ENCODE peak calls at places on chromosomes 7 and 10, in six cellular contexts. R is H1, S is sigmoid colon, J is stomach, K is prostate gland, O is breast epithelium. T is an unnamed sample.
A peak's percentile ranks its signal among the peaks of the same experiment; 100 is the strongest.

GRCh38 chr7:30559566-30559965 is 35.1 kb upstream of the GARS1 start:
- DNase-seq in R (no peak), S (no peak), J (no peak), K (no peak), O (peak; percentile 70), T (no peak)

GRCh38 chr7:134619627-134620331 is 26.9 kb upstream of the BPGM start:
- DNase-seq in R (no peak), S (no peak), J (no peak), K (no peak), O (no peak), T (no peak)

GRCh38 chr7:130091999-130092398 is 21.7 kb downstream of the KLHDC10 start:
- DNase-seq in R (no peak), S (no peak), J (no peak), K (no peak), O (no peak), T (no peak)

GRCh38 chr10:31413325-31413724 is 94.3 kb downstream of the ZEB1 start:
- DNase-seq in R (no peak), S (no peak), J (no peak), K (no peak), O (no peak), T (no peak)

GRCh38 chr7:135777626-135778398 is 29.2 kb upstream of the FAM180A start:
- DNase-seq in R (no peak), S (no peak), J (no peak), K (no peak), O (no peak), T (no peak)

GRCh38 chr10:110455440-110455839 is 42.3 kb upstream of the DUSP5 start:
- DNase-seq in R (no peak), S (peak; percentile 30), J (no peak), K (no peak), O (no peak), T (peak; percentile 29)

GRCh38 chr10:71326464-71326881 is 7.4 kb downstream of the SLC29A3 start:
- DNase-seq in R (no peak), S (no peak), J (peak; percentile 68), K (peak; percentile 32), O (no peak), T (no peak)

GRCh38 chr7:48112431-48113165 is 23.5 kb downstream of the UPP1 start:
- DNase-seq in R (no peak), S (no peak), J (no peak), K (no peak), O (no peak), T (no peak)

GRCh38 chr10:96473866-96474265 is 39.9 kb downstream of the TLL2 start:
- DNase-seq in R (no peak), S (no peak), J (no peak), K (no peak), O (no peak), T (no peak)

GRCh38 chr7:801940-802364 is 30.3 kb upstream of the SUN1 start:
- DNase-seq in R (no peak), S (peak; percentile 88), J (peak; percentile 76), K (no peak), O (peak; percentile 84), T (peak; percentile 84)

GRCh38 chr7:5450549-5451327 is 27.1 kb upstream of the TNRC18 start:
- DNase-seq in R (peak; percentile 89), S (peak; percentile 81), J (peak; percentile 55), K (peak; percentile 56), O (no peak), T (no peak)

GRCh38 chr10:118668228-118668952 is 72.9 kb upstream of the PRLHR start:
- DNase-seq in R (no peak), S (peak; percentile 74), J (no peak), K (no peak), O (no peak), T (no peak)

GRCh38 chr10:19500959-19501358 is 315.3 kb upstream of the PLXDC2 start:
- DNase-seq in R (no peak), S (no peak), J (no peak), K (no peak), O (no peak), T (no peak)

GRCh38 chr10:103765981-103766380 is 89.4 kb downstream of the SH3PXD2A start:
- DNase-seq in R (no peak), S (no peak), J (peak; percentile 75), K (no peak), O (no peak), T (no peak)

GRCh38 chr7:34417781-34418180 is 240.2 kb upstream of the NPSR1 start:
- DNase-seq in R (no peak), S (no peak), J (no peak), K (no peak), O (no peak), T (no peak)

GRCh38 chr7:130149575-130150139 is 55.5 kb downstream of the TMEM209 start:
- DNase-seq in R (peak; percentile 47), S (no peak), J (peak; percentile 69), K (no peak), O (no peak), T (no peak)

GRCh38 chr7:47636693-47637175 is 54.8 kb upstream of the TNS3 start:
- DNase-seq in R (no peak), S (no peak), J (no peak), K (no peak), O (no peak), T (no peak)

GRCh38 chr10:55627526-55628170 is 733.4 kb downstream of the ZWINT start:
- DNase-seq in R (peak; percentile 60), S (no peak), J (no peak), K (no peak), O (no peak), T (no peak)

GRCh38 chr10:34334908-34335307 is 480.2 kb downstream of the PARD3 start:
- DNase-seq in R (no peak), S (no peak), J (no peak), K (no peak), O (no peak), T (no peak)

GRCh38 chr10:96456296-96456840 is 57.4 kb downstream of the TLL2 start:
- DNase-seq in R (no peak), S (no peak), J (no peak), K (no peak), O (no peak), T (no peak)

GRCh38 chr7:146635200-146636032 is 518.8 kb downstream of the CNTNAP2 start:
- DNase-seq in R (no peak), S (no peak), J (no peak), K (no peak), O (no peak), T (no peak)

GRCh38 chr10:124512600-124512999 is 51.0 kb downstream of the LHPP start:
- DNase-seq in R (no peak), S (peak; percentile 26), J (no peak), K (no peak), O (no peak), T (no peak)

GRCh38 chr7:51802698-51803097 is 486.1 kb upstream of the COBL start:
- DNase-seq in R (no peak), S (no peak), J (no peak), K (no peak), O (no peak), T (no peak)

GRCh38 chr7:127792528-127793342 is 140.7 kb downstream of the SND1 start:
- DNase-seq in R (peak; percentile 89), S (no peak), J (peak; percentile 40), K (no peak), O (no peak), T (no peak)

GRCh38 chr10:1345368-1345767 is 289.2 kb downstream of the WDR37 start:
- DNase-seq in R (no peak), S (no peak), J (no peak), K (no peak), O (no peak), T (no peak)

DNA sequence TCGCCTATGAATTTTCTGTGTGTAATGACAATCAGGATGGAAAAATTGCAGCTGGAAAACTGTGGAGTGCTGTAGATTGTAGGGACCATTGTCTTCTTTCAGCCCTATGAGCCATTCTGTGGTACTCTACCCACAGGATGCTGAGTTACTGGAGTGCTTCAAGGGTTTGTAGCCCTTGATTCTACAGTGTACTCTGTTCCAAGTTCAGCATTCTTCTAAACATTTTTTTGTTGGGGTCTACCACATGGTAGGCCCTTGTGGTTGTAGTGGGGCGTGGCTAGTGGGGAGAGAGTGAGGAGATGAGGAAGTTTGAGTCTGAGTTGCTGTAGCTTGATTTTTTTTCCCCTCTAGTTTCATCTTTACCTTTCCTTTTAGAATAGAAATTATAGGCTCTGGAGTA is 33.5 kb downstream of the REEP3 start:
- DNase-seq in R (no peak), S (no peak), J (no peak), K (no peak), O (no peak), T (no peak)
- H3K27ac ChIP-seq in R (no peak overlapping the region), S (no peak overlapping the region), J (no peak overlapping the region), K (no peak overlapping the region), O (peak overlapping the region; percentile 49), T (no peak overlapping the region)

GRCh38 chr10:5973069-5973468 is 4.3 kb downstream of the IL15RA start:
- DNase-seq in R (no peak), S (peak; percentile 19), J (peak; percentile 22), K (no peak), O (no peak), T (no peak)

GRCh38 chr10:5977471-5978370 is at the start of gene IL15RA:
- DNase-seq in R (peak; percentile 81), S (peak; percentile 85), J (peak; percentile 90), K (peak; percentile 53), O (peak; percentile 66), T (peak; percentile 85)

GRCh38 chr10:5981529-5981928 is 4.2 kb upstream of the IL15RA start:
- DNase-seq in R (peak; percentile 28), S (no peak), J (no peak), K (no peak), O (no peak), T (no peak)

GRCh38 chr10:5975641-5976473 is 1.5 kb downstream of the IL15RA start:
- DNase-seq in R (no peak), S (peak; percentile 85), J (peak; percentile 49), K (no peak), O (peak; percentile 48), T (peak; percentile 78)

GRCh38 chr10:5976689-5977470 is 463 bp downstream of the IL15RA start:
- DNase-seq in R (peak; percentile 79), S (peak; percentile 77), J (peak; percentile 52), K (peak; percentile 24), O (no peak), T (no peak)
- TF ChIP-seq POLR2AphosphoS5 in R (no peak), S (no peak), J (no peak), K (no peak), O (no peak), T (no peak)

DNA sequence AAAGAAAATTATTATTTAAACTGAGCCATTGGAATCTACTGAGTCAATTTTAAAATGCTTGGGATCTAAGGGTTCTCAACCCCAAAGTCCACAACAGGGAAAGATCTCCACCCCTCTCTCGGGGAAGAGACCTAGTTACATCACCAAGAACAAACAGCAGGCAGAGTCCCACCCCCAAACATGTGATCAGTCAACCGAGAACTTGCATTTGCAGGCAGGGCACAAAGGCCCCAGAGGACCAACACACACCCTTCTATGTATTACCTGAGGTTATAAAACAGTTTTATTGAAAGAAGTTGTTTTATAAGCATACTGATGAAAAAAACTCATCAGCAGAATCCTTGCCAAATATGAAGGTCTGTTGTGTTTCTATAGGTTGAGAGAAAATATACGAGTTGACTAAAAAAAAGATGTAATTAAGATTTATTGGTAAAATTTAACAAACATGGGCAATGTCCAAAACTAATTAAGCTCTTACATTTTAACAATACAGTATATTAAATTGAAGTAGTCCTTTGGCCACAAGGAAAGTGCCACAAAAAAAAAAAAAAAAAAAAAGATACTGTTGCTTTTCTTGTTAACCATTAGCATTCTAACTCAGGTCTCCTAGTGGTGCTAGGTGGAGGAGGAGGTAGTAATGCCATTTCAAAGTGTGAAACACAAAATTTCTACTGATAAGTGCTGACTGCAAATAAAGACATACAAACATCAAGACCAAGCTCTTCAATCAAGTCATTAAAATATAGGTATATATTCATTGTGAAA is 975 bp upstream of the USP54 start:
- DNase-seq in R (no peak), S (peak; percentile 71), J (peak; percentile 62), K (peak; percentile 72), O (peak; percentile 74), T (peak; percentile 65)
- H3K27ac ChIP-seq in R (peak overlapping the region; percentile 82), S (peak overlapping the region; percentile 43), J (no peak overlapping the region), K (peak overlapping the region; percentile 40), O (peak overlapping the region; percentile 62), T (peak overlapping the region; percentile 61)

GRCh38 chr7:70761711-70762328 is 370.1 kb upstream of the GALNT17 start:
- DNase-seq in R (no peak), S (no peak), J (no peak), K (no peak), O (no peak), T (no peak)
- TF ChIP-seq POLR2AphosphoS5 in R (no peak), S (no peak), J (no peak), K (no peak), O (no peak), T (no peak)

T was measured in suprapubic skin.